ENCODE peak calls at places on chromosomes 6 and 20, in seven cellular contexts. P, N, S, W, T, Z and U are unnamed samples.
A peak's percentile ranks its signal among the peaks of the same experiment; 100 is the strongest.

GRCh38 chr6:44224978-44225330 is 1.6 kb downstream of the SLC29A1 start:
- DNase-seq in N (no peak), T (no peak), P (no peak), Z (no peak), W (no peak), S (no peak), U (peak; percentile 90)

GRCh38 chr6:158185729-158186456 is 17.7 kb downstream of the GTF2H5 start:
- DNase-seq in W (peak; percentile 45), P (no peak), N (no peak), Z (no peak), T (peak; percentile 67), S (no peak), U (peak; percentile 89)

GRCh38 chr20:5191829-5192569 is 65.2 kb downstream of the CDS2 start:
- DNase-seq in S (peak; percentile 49), P (peak; percentile 58), T (peak; percentile 83), Z (no peak), N (peak; percentile 78), W (peak; percentile 83), U (peak; percentile 77)

GRCh38 chr6:82904860-82905259 is 160.8 kb downstream of the UBE3D start:
- DNase-seq in W (no peak), Z (no peak), P (no peak), N (no peak), S (no peak), T (no peak), U (no peak)

GRCh38 chr6:152750694-152751093 is at the start of gene VIP:
- DNase-seq in W (peak; percentile 33), P (peak; percentile 71), Z (peak; percentile 36), N (peak; percentile 86), S (peak; percentile 62), T (peak; percentile 42), U (peak; percentile 62)

GRCh38 chr6:41424370-41425058 is 89.1 kb downstream of the NCR2 start:
- DNase-seq in P (peak; percentile 83), N (peak; percentile 87), S (peak; percentile 86), Z (no peak), T (peak; percentile 71), W (peak; percentile 75), U (peak; percentile 62)

GRCh38 chr6:83615025-83615999 is 93.6 kb downstream of the SNAP91 start:
- DNase-seq in P (no peak), N (peak; percentile 63), W (peak; percentile 47), T (peak; percentile 37), Z (no peak), S (peak; percentile 35), U (no peak)

GRCh38 chr20:22585786-22586493 is 1.6 kb upstream of the FOXA2 start:
- DNase-seq in N (no peak), P (no peak), W (no peak), T (no peak), S (no peak), Z (no peak), U (no peak)

GRCh38 chr20:20276806-20277530 is 90.9 kb upstream of the INSM1 start:
- DNase-seq in Z (no peak), W (no peak), N (no peak), S (no peak), P (no peak), T (no peak), U (no peak)

GRCh38 chr6:113352029-113352801 is 504.9 kb upstream of the MARCKS start:
- DNase-seq in T (peak; percentile 84), W (peak; percentile 78), P (no peak), S (no peak), N (no peak), Z (no peak), U (peak; percentile 96)

GRCh38 chr20:62493886-62494285 is 18.1 kb upstream of the GATA5 start:
- DNase-seq in P (no peak), S (no peak), T (no peak), W (no peak), Z (no peak), N (no peak), U (no peak)

GRCh38 chr6:116408476-116408875 is 37.7 kb downstream of the DSE start:
- DNase-seq in W (no peak), N (no peak), S (no peak), P (no peak), Z (no peak), T (no peak), U (peak; percentile 55)

GRCh38 chr6:2127484-2127911 is 117.9 kb downstream of the GMDS start:
- DNase-seq in Z (no peak), S (no peak), W (no peak), P (no peak), T (no peak), N (no peak), U (no peak)

GRCh38 chr6:48318670-48319069 is 207.7 kb upstream of the PTCHD4 start:
- DNase-seq in N (no peak), W (no peak), S (no peak), P (no peak), T (peak; percentile 78), Z (no peak), U (no peak)

GRCh38 chr20:59141818-59142581 is 21.6 kb upstream of the ZNF831 start:
- DNase-seq in S (peak; percentile 39), P (no peak), N (peak; percentile 51), Z (no peak), T (peak; percentile 2), W (no peak), U (peak; percentile 66)

GRCh38 chr6:136647363-136647763 is 97.1 kb upstream of the MAP7 start:
- DNase-seq in N (peak; percentile 13), P (no peak), T (peak; percentile 97), Z (no peak), S (no peak), W (peak; percentile 90), U (peak; percentile 57)

GRCh38 chr6:97032950-97033349 is 108.4 kb downstream of the KLHL32 start:
- DNase-seq in W (no peak), Z (no peak), S (no peak), P (no peak), N (no peak), T (no peak), U (no peak)

GRCh38 chr20:7196481-7196880 is 429.0 kb downstream of the BMP2 start:
- DNase-seq in P (no peak), Z (no peak), T (no peak), W (no peak), S (no peak), N (no peak), U (no peak)

GRCh38 chr6:1082040-1082935 is 229.6 kb upstream of the FOXQ1 start:
- DNase-seq in N (no peak), W (peak; percentile 76), P (no peak), S (no peak), T (peak; percentile 73), Z (no peak), U (no peak)

GRCh38 chr20:47389867-47390347 is 33.4 kb upstream of the ZMYND8 start:
- DNase-seq in S (no peak), W (peak; percentile 81), Z (no peak), T (peak; percentile 53), P (no peak), N (no peak), U (peak; percentile 93)

GRCh38 chr6:22250486-22250885 is 46.4 kb downstream of the PRL start:
- DNase-seq in N (peak; percentile 90), T (no peak), S (peak; percentile 67), P (peak; percentile 69), Z (peak; percentile 19), W (no peak), U (no peak)

GRCh38 chr6:11950109-11950508 is 62.0 kb upstream of the HIVEP1 start:
- DNase-seq in P (no peak), Z (no peak), N (no peak), S (no peak), W (no peak), T (no peak), U (no peak)

GRCh38 chr20:11387189-11387754 is 530.4 kb upstream of the BTBD3 start:
- DNase-seq in N (no peak), Z (no peak), S (no peak), P (no peak), W (peak; percentile 69), T (peak; percentile 99), U (peak; percentile 89)

GRCh38 chr20:38324159-38324558 is 20.2 kb downstream of the BPI start:
- DNase-seq in P (no peak), S (no peak), W (no peak), T (no peak), N (no peak), Z (no peak), U (no peak)

GRCh38 chr20:38325167-38325566 is 21.1 kb upstream of the LBP start:
- DNase-seq in P (no peak), T (no peak), S (no peak), W (no peak), N (no peak), Z (no peak), U (no peak)

GRCh38 chr20:38320221-38320620 is 16.3 kb downstream of the BPI start:
- DNase-seq in P (no peak), T (no peak), S (no peak), Z (no peak), N (no peak), W (peak; percentile 9), U (no peak)

GRCh38 chr20:38325905-38326304 is 20.4 kb upstream of the LBP start:
- DNase-seq in T (no peak), N (no peak), W (no peak), Z (no peak), S (no peak), P (no peak), U (no peak)

GRCh38 chr20:38321959-38322598 is 18.1 kb downstream of the BPI start:
- DNase-seq in P (peak; percentile 51), S (peak; percentile 36), W (peak; percentile 72), T (peak; percentile 73), Z (no peak), N (peak; percentile 55), U (peak; percentile 70)
- H3K4ac ChIP-seq in P (no peak overlapping the region), S (no peak overlapping the region), W (no peak overlapping the region), T (no peak overlapping the region), Z (no peak overlapping the region), N (no peak overlapping the region), U (no peak overlapping the region)

GRCh38 chr6:128474933-128475332 is 45.5 kb downstream of the PTPRK start:
- DNase-seq in T (no peak), W (no peak), S (no peak), Z (no peak), N (no peak), P (no peak), U (no peak)
- H3K9ac ChIP-seq in T (no peak overlapping the region), W (no peak overlapping the region), S (no peak overlapping the region), Z (no peak overlapping the region), N (no peak overlapping the region), P (no peak overlapping the region), U (no peak overlapping the region)

DNA sequence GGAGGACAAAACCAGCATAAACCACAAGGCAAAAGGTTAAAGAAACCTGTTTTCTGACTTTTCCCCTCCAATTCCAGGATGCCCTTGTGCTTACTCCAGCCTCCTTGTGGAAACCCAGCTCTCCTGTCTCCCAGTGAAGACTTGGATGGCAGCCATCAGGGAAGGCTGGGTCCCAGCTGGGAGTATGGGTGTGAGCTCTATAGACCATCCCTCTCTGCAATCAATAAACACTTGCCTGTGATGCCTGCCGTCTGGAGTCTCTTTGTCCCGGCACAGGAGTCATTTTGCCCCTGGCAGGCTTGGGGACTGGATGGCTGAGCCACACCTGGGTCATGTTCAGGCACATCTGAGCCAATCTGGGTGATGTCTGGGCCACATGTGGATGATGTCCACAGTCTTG is 26.6 kb downstream of the BPIFB1 start:
- DNase-seq in S (no peak), W (no peak), T (no peak), N (no peak), Z (no peak), P (no peak), U (no peak)
- H3K4me1 ChIP-seq in S (no peaks in the 10 kb centered on the region), W (peaks cover 4% of the 10 kb centered on the region), T (no peaks in the 10 kb centered on the region), N (no peaks in the 10 kb centered on the region), Z (no peaks in the 10 kb centered on the region), P (no peaks in the 10 kb centered on the region), U (no peaks in the 10 kb centered on the region)

DNA sequence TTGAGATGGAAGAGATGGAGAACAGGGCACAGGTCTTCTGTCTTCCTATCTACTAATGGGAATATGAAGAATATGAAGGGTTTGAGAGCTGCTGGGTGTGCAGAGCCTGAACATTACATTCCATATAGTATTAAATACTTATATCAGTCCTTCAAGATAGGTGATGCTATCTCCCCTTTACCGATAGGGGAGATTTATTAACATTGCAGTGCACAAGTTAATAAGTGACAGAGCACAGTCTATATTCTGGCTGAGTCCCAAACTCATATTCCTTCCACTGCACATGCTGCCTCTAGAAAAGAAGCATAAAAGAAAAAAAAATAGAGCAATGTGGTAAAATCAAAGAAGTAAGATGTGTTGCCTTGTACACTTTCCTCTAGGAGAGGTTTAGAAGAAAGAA is 18.5 kb upstream of the KIAA0408 start:
- DNase-seq in W (no peak), Z (no peak), N (no peak), T (no peak), P (no peak), S (no peak), U (no peak)
- H3K4ac ChIP-seq in W (no peak overlapping the region), Z (no peak overlapping the region), N (no peak overlapping the region), T (no peak overlapping the region), P (no peak overlapping the region), S (no peak overlapping the region), U (no peak overlapping the region)